ENCODE peak calls at places on chromosomes 11 and 22, in six cellular contexts. V is aorta, G is lower lobe of right lung, T is pancreas, B is adrenal gland, K is adipocyte. A is an unnamed sample.

GRCh38 chr22:49901457-49901856 is 16.8 kb downstream of the ALG12 start:
- DNase-seq in V (no peak), G (no peak), T (no peak), B (no peak), K (no peak), A (no peak)

GRCh38 chr11:83599066-83599465 is 312.9 kb upstream of the CCDC90B start:
- DNase-seq in V (no peak), G (no peak), T (no peak), B (no peak), K (no peak), A (no peak)

GRCh38 chr11:106087815-106088435 is 10.5 kb downstream of the AASDHPPT start:
- DNase-seq in V (peak; percentile 49), G (peak; percentile 54), T (peak; percentile 59), B (peak; percentile 41), K (peak; percentile 82), A (peak; percentile 46)

GRCh38 chr11:76288166-76288978 is 82.1 kb upstream of the WNT11 start:
- DNase-seq in V (no peak), G (no peak), T (no peak), B (no peak), K (no peak), A (no peak)

GRCh38 chr11:57792060-57792541 is 30.5 kb downstream of the CTNND1 start:
- DNase-seq in V (peak; percentile 91), G (peak; percentile 95), T (no peak), B (peak; percentile 43), K (no peak), A (no peak)

GRCh38 chr22:29167032-29167911 is 38.4 kb upstream of the EMID1 start:
- DNase-seq in V (no peak), G (no peak), T (no peak), B (no peak), K (no peak), A (no peak)

GRCh38 chr11:43697679-43698078 is 17.1 kb downstream of the HSD17B12 start:
- DNase-seq in V (no peak), G (no peak), T (no peak), B (no peak), K (no peak), A (no peak)

GRCh38 chr22:35638408-35638807 is 9.8 kb upstream of the APOL6 start:
- DNase-seq in V (peak; percentile 87), G (peak; percentile 58), T (peak; percentile 33), B (no peak), K (peak; percentile 92), A (peak; percentile 90)

GRCh38 chr11:29006668-29007067 is 898.5 kb downstream of the METTL15 start:
- DNase-seq in V (no peak), G (no peak), T (no peak), B (no peak), K (no peak), A (no peak)

GRCh38 chr11:8346157-8346755 is 82.6 kb upstream of the LMO1 start:
- DNase-seq in V (no peak), G (no peak), T (no peak), B (no peak), K (no peak), A (no peak)

GRCh38 chr11:71935338-71935925 is 6.6 kb downstream of the RNF121 start:
- DNase-seq in V (no peak), G (no peak), T (no peak), B (no peak), K (no peak), A (no peak)
- H3K4me1 ChIP-seq in V (peaks cover 1% of the 10 kb centered on the region), G (peaks cover 35% of the 10 kb centered on the region), T (peaks cover 5% of the 10 kb centered on the region), B (peaks cover 7% of the 10 kb centered on the region), K (peaks cover 19% of the 10 kb centered on the region), A (peaks cover 3% of the 10 kb centered on the region)

DNA sequence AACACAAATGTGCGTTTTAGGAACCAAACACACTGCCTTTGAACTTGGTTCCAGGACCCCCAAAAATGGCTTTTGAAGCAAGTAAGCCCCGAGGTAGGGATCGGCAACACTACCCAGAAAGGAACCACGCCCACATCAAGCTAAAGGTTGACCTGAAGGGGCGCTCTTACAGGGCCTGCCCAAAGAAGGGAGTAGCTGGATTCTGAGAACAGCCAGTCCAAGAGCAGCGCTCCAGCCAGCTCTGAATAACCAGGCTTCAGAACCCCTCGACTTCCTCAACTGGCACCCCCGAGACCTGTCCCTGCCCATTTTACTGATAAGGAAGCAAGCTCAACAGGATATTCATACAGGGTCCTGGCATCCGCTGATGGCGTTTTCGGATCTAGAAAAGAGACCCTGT is 18.9 kb upstream of the MOB2 start:
- DNase-seq in V (peak; percentile 35), G (peak; percentile 19), T (no peak), B (no peak), K (no peak), A (no peak)
- H3K4me1 ChIP-seq in V (no peaks in the 10 kb centered on the region), G (peaks cover 69% of the 10 kb centered on the region), T (no peaks in the 10 kb centered on the region), B (peaks cover 16% of the 10 kb centered on the region), K (peaks cover 7% of the 10 kb centered on the region), A (no peaks in the 10 kb centered on the region)

GRCh38 chr22:37145415-37146385 is 4.0 kb downstream of the IL2RB start:
- DNase-seq in V (no peak), G (no peak), T (no peak), B (no peak), K (peak; percentile 8), A (no peak)
- H3K4me1 ChIP-seq in V (no peaks in the 10 kb centered on the region), G (no peaks in the 10 kb centered on the region), T (no peaks in the 10 kb centered on the region), B (no peaks in the 10 kb centered on the region), K (no peaks in the 10 kb centered on the region), A (no peaks in the 10 kb centered on the region)

GRCh38 chr11:64238076-64238475 is 2.8 kb upstream of the FKBP2 start:
- DNase-seq in V (no peak), G (no peak), T (no peak), B (no peak), K (no peak), A (no peak)
- H3K4me1 ChIP-seq in V (no peaks in the 10 kb centered on the region), G (peaks cover 64% of the 10 kb centered on the region), T (peaks cover 46% of the 10 kb centered on the region), B (peaks cover 20% of the 10 kb centered on the region), K (peaks cover 36% of the 10 kb centered on the region), A (no peaks in the 10 kb centered on the region)

GRCh38 chr22:39290248-39290720 is 29.1 kb downstream of the RPL3 start:
- DNase-seq in V (no peak), G (no peak), T (no peak), B (no peak), K (no peak), A (no peak)
- H3K4me1 ChIP-seq in V (no peaks in the 10 kb centered on the region), G (peaks cover 44% of the 10 kb centered on the region), T (peaks cover 30% of the 10 kb centered on the region), B (peaks cover 13% of the 10 kb centered on the region), K (peaks cover 20% of the 10 kb centered on the region), A (peaks cover 5% of the 10 kb centered on the region)

GRCh38 chr11:19722702-19723101 is 10.1 kb downstream of the NAV2 start:
- DNase-seq in V (no peak), G (no peak), T (no peak), B (no peak), K (no peak), A (no peak)
- H3K4me1 ChIP-seq in V (peaks cover 19% of the 10 kb centered on the region), G (peaks cover 45% of the 10 kb centered on the region), T (no peaks in the 10 kb centered on the region), B (no peaks in the 10 kb centered on the region), K (peaks cover 64% of the 10 kb centered on the region), A (no peaks in the 10 kb centered on the region)

DNA sequence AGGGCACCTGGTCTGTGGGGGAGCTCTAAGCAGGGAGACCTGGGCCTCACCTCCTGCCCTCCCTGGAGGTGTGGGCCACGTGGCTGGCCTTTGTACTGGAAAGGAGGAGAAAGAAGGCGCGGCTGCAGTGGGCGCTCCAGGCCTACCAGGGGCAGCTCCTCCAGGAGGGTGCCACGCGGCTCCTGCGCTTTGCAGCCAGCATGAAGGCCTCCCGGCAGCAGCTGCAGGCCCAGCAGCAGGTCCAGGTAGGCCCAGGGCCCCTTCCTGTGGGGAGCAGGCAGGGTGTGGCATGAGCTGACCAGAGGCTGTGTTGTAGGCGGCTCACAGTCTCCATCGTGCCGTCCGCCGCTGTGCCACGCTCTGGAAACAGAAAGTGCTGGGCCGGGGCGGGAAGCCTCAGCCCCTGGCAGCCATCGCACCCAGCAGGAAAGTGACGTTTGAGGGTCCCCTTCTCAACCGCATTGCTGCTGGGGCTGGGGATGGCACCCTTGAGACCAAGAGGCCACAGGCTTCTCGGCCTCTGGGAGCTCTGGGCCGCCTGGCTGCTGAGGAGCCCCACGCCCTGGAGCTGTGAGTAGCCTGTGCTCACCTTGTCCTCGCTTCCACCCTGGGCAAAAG is 48.6 kb downstream of the PISD start:
- DNase-seq in V (peak; percentile 43), G (peak; percentile 42), T (no peak), B (no peak), K (no peak), A (no peak)
- H3K4me1 ChIP-seq in V (no peaks in the 10 kb centered on the region), G (peaks cover 25% of the 10 kb centered on the region), T (no peaks in the 10 kb centered on the region), B (no peaks in the 10 kb centered on the region), K (peaks cover 11% of the 10 kb centered on the region), A (no peaks in the 10 kb centered on the region)

GRCh38 chr22:46247443-46247975 is 2.6 kb downstream of the CDPF1 start:
- DNase-seq in V (no peak), G (no peak), T (no peak), B (no peak), K (no peak), A (no peak)
- H3K4me1 ChIP-seq in V (no peaks in the 10 kb centered on the region), G (peaks cover 24% of the 10 kb centered on the region), T (no peaks in the 10 kb centered on the region), B (peaks cover 7% of the 10 kb centered on the region), K (peaks cover 17% of the 10 kb centered on the region), A (no peaks in the 10 kb centered on the region)

DNA sequence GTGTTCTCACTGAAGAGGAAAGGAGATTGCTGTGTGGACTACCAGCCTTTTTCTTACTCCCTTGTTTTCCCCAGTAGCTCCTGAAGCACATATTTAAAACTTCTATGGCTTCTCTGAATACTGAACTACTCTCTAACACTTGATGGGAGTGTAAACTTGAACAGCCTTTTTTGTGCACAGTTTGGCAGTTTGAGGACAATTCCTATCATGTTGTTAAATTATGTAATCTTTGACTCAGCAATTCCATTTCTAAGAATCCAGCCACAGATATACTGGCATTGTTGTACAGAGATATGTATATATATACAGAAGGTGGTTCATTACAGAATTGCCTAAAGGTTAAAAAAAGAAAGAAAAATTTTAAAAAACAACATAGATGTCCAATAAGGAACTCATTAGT is 47.1 kb upstream of the EED start:
- DNase-seq in V (no peak), G (no peak), T (no peak), B (no peak), K (peak; percentile 30), A (no peak)
- H3K4me1 ChIP-seq in V (peaks cover 2% of the 10 kb centered on the region), G (peaks cover 28% of the 10 kb centered on the region), T (no peaks in the 10 kb centered on the region), B (no peaks in the 10 kb centered on the region), K (peaks cover 31% of the 10 kb centered on the region), A (no peaks in the 10 kb centered on the region)

GRCh38 chr11:34501500-34501899 is 12.1 kb downstream of the ELF5 start:
- DNase-seq in V (no peak), G (peak; percentile 64), T (no peak), B (no peak), K (peak; percentile 93), A (peak; percentile 21)
- H3K4me1 ChIP-seq in V (no peaks in the 10 kb centered on the region), G (peaks cover 44% of the 10 kb centered on the region), T (no peaks in the 10 kb centered on the region), B (no peaks in the 10 kb centered on the region), K (peaks cover 17% of the 10 kb centered on the region), A (peaks cover 7% of the 10 kb centered on the region)